ENCODE peak calls at places on chromosomes 3 and 15, in five cellular contexts. L is right cardiac atrium; U is fibroblast of pulmonary artery; V is cardiac muscle cell; T is CD8-positive, alpha-beta T cell. X is an unnamed sample.
A peak's percentile ranks its signal among the peaks of the same experiment; 100 is the strongest.

GRCh38 chr3:126540946-126541627 is 17.1 kb downstream of the CHST13 start:
- DNase-seq in L (no peak), U (no peak), V (no peak), T (no peak), X (no peak)

GRCh38 chr15:98582900-98583554 is 65.3 kb upstream of the IGF1R start:
- DNase-seq in L (no peak), U (no peak), V (no peak), T (no peak), X (no peak)

GRCh38 chr15:92391640-92392039 is 2.0 kb upstream of the ST8SIA2 start:
- DNase-seq in L (no peak), U (peak; percentile 5), V (no peak), T (no peak), X (peak; percentile 32)

GRCh38 chr3:193875601-193876321 is 260.2 kb upstream of the HES1 start:
- DNase-seq in L (no peak), U (no peak), V (no peak), T (no peak), X (no peak)

GRCh38 chr3:187183903-187184302 is 13.4 kb upstream of the RTP1 start:
- DNase-seq in L (no peak), U (no peak), V (no peak), T (no peak), X (no peak)

GRCh38 chr3:155110996-155111901 is 31.1 kb downstream of the MME start:
- DNase-seq in L (no peak), U (no peak), V (no peak), T (no peak), X (peak; percentile 83)

GRCh38 chr3:77041156-77041696 is 1.3 kb downstream of the ROBO2 start:
- DNase-seq in L (no peak), U (no peak), V (no peak), T (no peak), X (no peak)

GRCh38 chr15:46670256-46670655 is 1035.4 kb downstream of the SQOR start:
- DNase-seq in L (no peak), U (no peak), V (no peak), T (no peak), X (no peak)

GRCh38 chr3:97917813-97918536 is 54.3 kb downstream of the RIOX2 start:
- DNase-seq in L (no peak), U (peak; percentile 71), V (no peak), T (no peak), X (no peak)

GRCh38 chr3:141406265-141406664 is 38.0 kb downstream of the ZBTB38 start:
- DNase-seq in L (no peak), U (no peak), V (no peak), T (no peak), X (no peak)

GRCh38 chr3:44179251-44179650 is 62.4 kb upstream of the TOPAZ1 start:
- DNase-seq in L (no peak), U (no peak), V (no peak), T (no peak), X (no peak)

GRCh38 chr3:64133991-64134390 is 91.3 kb downstream of the PRICKLE2 start:
- DNase-seq in L (no peak), U (no peak), V (no peak), T (no peak), X (no peak)

GRCh38 chr3:37545479-37545878 is 316.2 kb upstream of the CTDSPL start:
- DNase-seq in L (peak; percentile 63), U (no peak), V (peak; percentile 23), T (no peak), X (no peak)

GRCh38 chr3:42071720-42072582 is 19.2 kb upstream of the TRAK1 start:
- DNase-seq in L (peak; percentile 59), U (peak; percentile 90), V (peak; percentile 59), T (no peak), X (no peak)
- H3K4me3 ChIP-seq in L (peak overlapping the region; percentile 34), U (peak overlapping the region; percentile 33), V (no peak overlapping the region), T (no peak overlapping the region), X (no peak overlapping the region)

DNA sequence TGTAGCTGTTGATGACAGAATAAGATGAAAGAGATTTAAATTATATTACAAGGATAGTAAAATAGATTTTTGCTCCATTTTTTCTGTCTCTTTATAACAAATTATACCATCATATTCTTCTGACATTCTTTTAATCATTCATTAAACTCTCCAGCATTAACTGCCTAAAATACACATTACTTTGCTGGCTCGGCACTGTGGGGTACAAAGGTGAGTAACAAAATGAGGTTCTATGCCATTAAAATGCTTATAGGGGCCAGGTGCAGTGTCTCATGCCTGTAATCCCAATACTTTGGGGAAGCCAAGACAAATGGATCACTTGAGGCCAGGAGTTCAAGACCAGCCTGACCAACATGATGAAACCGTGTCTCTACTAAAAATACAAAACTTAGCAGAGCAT is 81.5 kb downstream of the ULK4 start:
- DNase-seq in L (no peak), U (no peak), V (no peak), T (no peak), X (no peak)
- H3K4me3 ChIP-seq in L (no peak overlapping the region), U (no peak overlapping the region), V (no peak overlapping the region), T (no peak overlapping the region), X (no peak overlapping the region)

GRCh38 chr3:31917303-31917903 is 63.7 kb downstream of the OSBPL10 start:
- DNase-seq in L (no peak), U (no peak), V (peak; percentile 27), T (no peak), X (no peak)

GRCh38 chr3:31919528-31919927 is 61.5 kb downstream of the OSBPL10 start:
- DNase-seq in L (no peak), U (no peak), V (no peak), T (no peak), X (no peak)

GRCh38 chr3:31920310-31920709 is 60.8 kb downstream of the OSBPL10 start:
- DNase-seq in L (no peak), U (no peak), V (no peak), T (no peak), X (no peak)

GRCh38 chr3:31921833-31922232 is 59.2 kb downstream of the OSBPL10 start:
- DNase-seq in L (no peak), U (no peak), V (no peak), T (no peak), X (no peak)

GRCh38 chr3:31918179-31919165 is 62.6 kb downstream of the OSBPL10 start:
- DNase-seq in L (no peak), U (peak; percentile 32), V (no peak), T (no peak), X (peak; percentile 11)
- H3K4me3 ChIP-seq in L (no peak overlapping the region), U (peak overlapping the region; percentile 10), V (no peak overlapping the region), T (no peak overlapping the region), X (no peak overlapping the region)

GRCh38 chr15:73685561-73685960 is 1.4 kb downstream of the CD276 start:
- DNase-seq in L (no peak), U (peak; percentile 25), V (peak; percentile 45), T (no peak), X (no peak)

GRCh38 chr15:73683624-73684536 is at the start of gene CD276:
- DNase-seq in L (peak; percentile 86), U (peak; percentile 65), V (peak; percentile 91), T (no peak), X (no peak)

GRCh38 chr15:73685981-73686380 is 1.8 kb downstream of the CD276 start:
- DNase-seq in L (no peak), U (no peak), V (no peak), T (no peak), X (no peak)

GRCh38 chr15:73688455-73688854 is 4.3 kb downstream of the CD276 start:
- DNase-seq in L (no peak), U (no peak), V (no peak), T (no peak), X (no peak)

DNA sequence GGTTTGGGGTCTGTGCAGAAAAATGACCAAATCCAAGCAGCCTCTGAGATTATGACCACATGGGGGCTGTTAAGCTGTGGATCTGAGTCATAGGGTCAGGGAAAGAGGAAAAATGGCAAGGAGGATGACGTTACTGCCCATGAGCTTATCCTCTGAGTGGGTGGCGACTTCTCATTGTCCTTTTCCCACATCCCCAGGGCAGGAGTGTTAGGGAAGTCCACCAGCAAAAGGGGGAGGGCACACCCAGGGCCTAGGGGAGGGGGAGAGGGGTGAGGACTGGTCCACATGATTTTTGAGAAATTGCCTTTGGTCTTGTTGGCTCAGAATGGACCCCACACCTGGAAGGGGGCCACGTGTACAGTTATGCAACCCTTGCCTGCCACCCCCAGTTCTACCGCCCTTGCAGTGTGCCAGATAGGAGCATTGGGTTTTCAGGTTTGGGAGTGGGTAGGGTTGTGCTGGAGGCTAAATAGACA is 2.6 kb downstream of the CD276 start:
- DNase-seq in L (peak; percentile 38), U (peak; percentile 93), V (no peak), T (no peak), X (no peak)
- H3K4me3 ChIP-seq in L (no peak overlapping the region), U (no peak overlapping the region), V (no peak overlapping the region), T (no peak overlapping the region), X (no peak overlapping the region)

DNA sequence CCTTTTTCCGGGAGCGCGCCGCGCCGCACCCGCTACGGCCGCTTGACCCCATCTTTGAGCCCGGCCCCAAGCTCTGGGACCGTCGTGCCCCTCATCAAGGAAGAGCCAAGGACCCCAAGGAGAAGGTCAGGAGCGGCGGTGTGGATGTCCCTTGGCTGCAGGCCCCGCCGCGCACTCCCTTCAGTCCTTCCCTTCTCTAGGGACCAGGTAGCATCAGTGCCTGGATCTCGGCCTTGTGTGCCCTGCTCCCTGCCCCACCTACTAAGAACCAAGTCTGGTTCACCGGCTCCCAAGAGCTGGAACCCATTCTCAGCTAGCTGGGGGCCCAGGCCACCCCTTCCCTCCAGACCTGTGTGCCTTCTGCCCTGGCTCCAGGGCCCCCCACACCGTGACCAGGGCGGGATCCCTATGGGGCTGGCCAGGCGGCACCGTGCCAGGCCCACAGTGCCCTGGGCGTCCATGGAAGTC is 69.3 kb upstream of the CGNL1 start:
- DNase-seq in L (no peak), U (no peak), V (no peak), T (no peak), X (no peak)
- H3K4me3 ChIP-seq in L (peak overlapping the region; percentile 55), U (peak overlapping the region; percentile 53), V (peak overlapping the region; percentile 21), T (no peak overlapping the region), X (no peak overlapping the region)

DNA sequence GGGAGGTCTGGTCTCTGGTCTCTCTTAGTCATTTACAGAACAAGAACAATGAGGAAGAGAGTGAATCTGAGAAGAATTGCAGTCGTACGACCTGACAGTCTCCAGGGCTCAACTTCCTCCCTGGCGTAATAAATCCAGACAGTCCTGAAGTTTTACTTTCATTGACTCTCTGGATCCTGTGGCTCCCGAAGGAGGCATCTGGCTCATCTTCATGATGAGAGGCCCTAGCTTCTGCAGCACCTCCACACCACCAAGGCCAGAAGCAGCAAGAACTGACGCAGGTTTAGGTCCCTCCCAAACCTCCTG is 11.8 kb upstream of the CYFIP1 start:
- DNase-seq in L (no peak), U (no peak), V (no peak), T (no peak), X (no peak)
- H3K4me3 ChIP-seq in L (no peak overlapping the region), U (no peak overlapping the region), V (no peak overlapping the region), T (no peak overlapping the region), X (no peak overlapping the region)